ENCODE peak calls at places on chromosomes 16 and 17, in nine cellular contexts. M is endothelial cell, K is tibial nerve, Z is lower leg skin, X is neural progenitor cell, T is esophagus muscularis mucosa, Q is AG10803, E is right atrium auricular region, V is omental fat pad. C is an unnamed sample.

GRCh38 chr16:15641753-15642556 is 999 bp downstream of the MARF1 start:
- DNase-seq in M (no peak), K (no peak), Z (no peak), X (no peak), T (no peak), Q (no peak), E (no peak), V (no peak), C (no peak)

GRCh38 chr16:46972429-46972970 is 974 bp downstream of the DNAJA2 start:
- DNase-seq in M (no peak), K (no peak), Z (no peak), X (no peak), T (no peak), Q (peak; percentile 39), E (no peak), V (no peak), C (no peak)

GRCh38 chr17:80789356-80789902 is 202.2 kb upstream of the CHMP6 start:
- DNase-seq in M (no peak), K (no peak), Z (peak; percentile 70), X (no peak), T (no peak), Q (peak; percentile 94), E (no peak), V (no peak), C (no peak)

GRCh38 chr16:66958857-66959644 is 2.0 kb upstream of the CES3 start:
- DNase-seq in M (no peak), K (no peak), Z (no peak), X (no peak), T (no peak), Q (no peak), E (no peak), V (no peak), C (no peak)

GRCh38 chr17:42387663-42388380 is 420 bp downstream of the STAT3 start:
- DNase-seq in M (peak; percentile 38), K (no peak), Z (peak; percentile 58), X (peak; percentile 68), T (no peak), Q (no peak), E (no peak), V (no peak), C (peak; percentile 26)

GRCh38 chr16:48852955-48853354 is 243.0 kb upstream of the N4BP1 start:
- DNase-seq in M (no peak), K (no peak), Z (no peak), X (no peak), T (no peak), Q (no peak), E (no peak), V (no peak), C (no peak)

GRCh38 chr17:81337449-81337848 is 42.3 kb upstream of the SLC38A10 start:
- DNase-seq in M (no peak), K (no peak), Z (no peak), X (peak; percentile 60), T (no peak), Q (no peak), E (no peak), V (no peak), C (no peak)

GRCh38 chr17:49889500-49889899 is 41.6 kb upstream of the TAC4 start:
- DNase-seq in M (no peak), K (no peak), Z (peak; percentile 41), X (no peak), T (no peak), Q (no peak), E (no peak), V (no peak), C (no peak)

GRCh38 chr16:64858076-64858475 is 263.8 kb downstream of the CDH11 start:
- DNase-seq in M (no peak), K (no peak), Z (no peak), X (no peak), T (no peak), Q (peak; percentile 26), E (no peak), V (no peak), C (no peak)

GRCh38 chr17:57445051-57445450 is 188.7 kb downstream of the MSI2 start:
- DNase-seq in M (no peak), K (no peak), Z (no peak), X (no peak), T (no peak), Q (no peak), E (peak; percentile 64), V (no peak), C (no peak)

GRCh38 chr16:4505356-4506153 is 29.4 kb downstream of the HMOX2 start:
- DNase-seq in M (no peak), K (no peak), Z (no peak), X (no peak), T (no peak), Q (no peak), E (no peak), V (no peak), C (no peak)

GRCh38 chr16:22235839-22236745 is 30.0 kb downstream of the EEF2K start:
- DNase-seq in M (no peak), K (peak; percentile 34), Z (peak; percentile 82), X (no peak), T (no peak), Q (peak; percentile 31), E (peak; percentile 75), V (no peak), C (no peak)

GRCh38 chr17:7440113-7440822 is 956 bp downstream of the FGF11 start:
- DNase-seq in M (no peak), K (no peak), Z (no peak), X (peak; percentile 73), T (no peak), Q (no peak), E (peak; percentile 63), V (peak; percentile 57), C (no peak)

GRCh38 chr17:29295420-29295819 is 1.5 kb upstream of the NUFIP2 start:
- DNase-seq in M (no peak), K (no peak), Z (no peak), X (no peak), T (no peak), Q (no peak), E (no peak), V (no peak), C (no peak)

GRCh38 chr17:49618112-49618611 is 42.5 kb downstream of the NXPH3 start:
- DNase-seq in M (no peak), K (no peak), Z (no peak), X (no peak), T (no peak), Q (no peak), E (no peak), V (no peak), C (no peak)

GRCh38 chr16:85057948-85058347 is 30.4 kb downstream of the KIAA0513 start:
- DNase-seq in M (no peak), K (no peak), Z (no peak), X (no peak), T (no peak), Q (no peak), E (no peak), V (no peak), C (no peak)

GRCh38 chr17:30429155-30429554 is 48.1 kb upstream of the GOSR1 start:
- DNase-seq in M (no peak), K (no peak), Z (no peak), X (no peak), T (no peak), Q (peak; percentile 83), E (no peak), V (no peak), C (no peak)

GRCh38 chr17:37708616-37709212 is 36.1 kb downstream of the HNF1B start:
- DNase-seq in M (no peak), K (no peak), Z (no peak), X (no peak), T (no peak), Q (no peak), E (no peak), V (no peak), C (no peak)

GRCh38 chr17:40813804-40814203 is 8.6 kb downstream of the KRT10 start:
- DNase-seq in M (no peak), K (no peak), Z (no peak), X (no peak), T (no peak), Q (no peak), E (no peak), V (no peak), C (no peak)

DNA sequence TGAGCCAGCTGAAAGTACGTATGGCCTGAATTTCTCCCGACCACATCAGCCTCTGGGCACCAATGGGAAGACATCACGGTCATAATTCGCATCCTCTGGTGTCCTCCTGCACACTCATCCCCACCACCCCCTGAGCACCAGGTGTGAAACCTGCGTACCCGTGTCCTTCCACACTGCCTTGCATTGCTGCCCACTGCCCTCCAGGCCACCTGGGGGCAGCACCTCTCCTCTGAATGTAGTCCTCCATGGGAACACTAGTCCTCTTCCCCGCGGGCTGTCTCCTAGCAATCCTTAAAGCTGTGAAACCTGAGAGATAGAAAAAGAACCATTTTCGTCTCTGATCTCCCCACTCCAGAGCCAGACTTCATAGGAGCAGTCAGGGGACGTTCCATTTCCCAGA is 125.5 kb downstream of the ZNF18 start:
- DNase-seq in M (no peak), K (no peak), Z (no peak), X (no peak), T (no peak), Q (no peak), E (no peak), V (no peak), C (no peak)
- TF ChIP-seq CTCF in M (no peak), K (no peak), Z (no peak), X (no peak), T (no peak), Q (no peak), E (no peak), V (no peak), C (no peak)

DNA sequence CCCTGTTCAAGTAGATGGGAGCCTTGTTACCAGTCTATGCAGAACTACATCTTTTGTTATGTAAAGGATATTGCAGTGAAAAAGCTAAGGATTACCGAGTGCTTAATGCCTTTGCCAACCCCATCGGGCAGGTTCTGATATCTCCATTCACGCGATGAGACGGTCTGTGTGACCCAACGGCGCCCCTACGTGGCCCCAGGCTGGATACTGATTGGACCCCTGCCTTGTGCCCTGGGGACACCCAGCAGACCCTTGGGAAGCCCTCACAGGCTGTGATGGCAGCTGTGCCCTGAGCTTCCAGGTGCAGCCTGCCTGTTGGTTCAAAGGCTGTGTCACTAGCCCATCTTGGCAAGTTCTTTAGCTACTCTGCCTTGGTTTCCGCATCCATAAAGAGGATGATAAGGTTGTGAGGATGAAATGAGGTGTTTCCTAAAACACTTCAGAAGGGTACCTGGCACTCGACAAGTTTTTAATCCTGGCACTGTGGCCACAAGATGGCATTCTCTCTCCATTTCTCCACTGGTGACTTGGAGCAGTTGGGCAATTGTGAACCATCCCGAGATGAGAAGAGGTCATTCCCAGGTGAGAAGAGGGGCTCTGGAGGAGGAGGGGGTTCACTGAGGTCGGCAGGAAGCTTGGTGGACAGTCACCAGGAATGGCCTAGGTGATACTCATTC is 33.6 kb downstream of the HAPSTR1 start:
- DNase-seq in M (no peak), K (no peak), Z (no peak), X (no peak), T (no peak), Q (no peak), E (peak; percentile 48), V (no peak), C (no peak)
- TF ChIP-seq CTCF in M (no peak), K (no peak), Z (no peak), X (no peak), T (no peak), Q (no peak), E (no peak), V (no peak), C (peak; percentile 26)

GRCh38 chr17:60745544-60745943 is 67.9 kb downstream of the BCAS3 start:
- DNase-seq in M (no peak), K (no peak), Z (no peak), X (no peak), T (no peak), Q (no peak), E (no peak), V (no peak), C (no peak)
- TF ChIP-seq CTCF in M (no peak), K (no peak), Z (no peak), X (peak; percentile 19), T (no peak), Q (no peak), E (no peak), V (no peak), C (peak; percentile 46)

GRCh38 chr16:86510465-86511261 is at the start of gene FOXF1:
- DNase-seq in M (no peak), K (no peak), Z (no peak), X (peak; percentile 73), T (no peak), Q (peak; percentile 61), E (no peak), V (no peak), C (no peak)
- TF ChIP-seq CTCF in M (no peak), K (no peak), Z (no peak), X (no peak), T (no peak), Q (no peak), E (no peak), V (no peak), C (no peak)